ENCODE peak calls at places on chromosomes 7 and 10, in five cellular contexts. P is tibial artery, E is HFF-Myc, V is cardiac muscle cell, Y is heart right ventricle. N is an unnamed sample.

GRCh38 chr7:151818674-151819519 is 58.0 kb downstream of the PRKAG2 start:
- DNase-seq in P (no peak), E (no peak), V (no peak), Y (no peak), N (no peak)

GRCh38 chr10:3137958-3138726 is 34.4 kb downstream of the PITRM1 start:
- DNase-seq in P (peak), E (no peak), V (no peak), Y (no peak), N (no peak)

GRCh38 chr7:51700593-51701215 is 384.1 kb upstream of the COBL start:
- DNase-seq in P (no peak), E (no peak), V (no peak), Y (no peak), N (no peak)

GRCh38 chr10:7583626-7584025 is 83.1 kb downstream of the ITIH5 start:
- DNase-seq in P (peak), E (no peak), V (no peak), Y (peak), N (no peak)

GRCh38 chr7:94289071-94289470 is 105.6 kb upstream of the COL1A2 start:
- DNase-seq in P (peak), E (peak), V (peak), Y (no peak), N (peak)

GRCh38 chr10:96390460-96390864 is 31.7 kb upstream of the OPALIN start:
- DNase-seq in P (peak), E (no peak), V (no peak), Y (peak), N (no peak)

GRCh38 chr10:42939237-42939636 is 137.6 kb upstream of the RET start:
- DNase-seq in P (no peak), E (no peak), V (no peak), Y (no peak), N (no peak)

GRCh38 chr7:23531794-23532489 is at the start of gene TRA2A:
- DNase-seq in P (peak), E (peak), V (peak), Y (peak), N (peak)

GRCh38 chr7:47317537-47317936 is 264.4 kb downstream of the TNS3 start:
- DNase-seq in P (no peak), E (no peak), V (no peak), Y (no peak), N (no peak)

GRCh38 chr7:47311891-47312290 is 270.0 kb downstream of the TNS3 start:
- DNase-seq in P (no peak), E (no peak), V (no peak), Y (no peak), N (no peak)

GRCh38 chr7:47314248-47314647 is 267.7 kb downstream of the TNS3 start:
- DNase-seq in P (no peak), E (no peak), V (no peak), Y (no peak), N (no peak)

GRCh38 chr7:47313564-47313963 is 268.3 kb downstream of the TNS3 start:
- DNase-seq in P (no peak), E (no peak), V (no peak), Y (no peak), N (no peak)

GRCh38 chr7:47314728-47315601 is 266.9 kb downstream of the TNS3 start:
- DNase-seq in P (no peak), E (no peak), V (peak), Y (peak), N (no peak)
- H3K4me3 ChIP-seq in P (peak), E (no peak), V (no peak), Y (peak), N (no peak)

GRCh38 chr7:142506601-142507000 is 242.7 kb upstream of the PRSS1 start:
- DNase-seq in P (no peak), E (no peak), V (no peak), Y (no peak), N (no peak)
- H3K4me3 ChIP-seq in P (no peak), E (no peak), V (no peak), Y (no peak), N (no peak)

GRCh38 chr7:130917669-130918128 is 183.7 kb upstream of the KLF14 start:
- DNase-seq in P (no peak), E (no peak), V (no peak), Y (no peak), N (no peak)

GRCh38 chr7:130913721-130914588 is 179.9 kb upstream of the KLF14 start:
- DNase-seq in P (no peak), E (no peak), V (no peak), Y (no peak), N (no peak)

GRCh38 chr7:130912086-130912909 is 178.3 kb upstream of the KLF14 start:
- DNase-seq in P (no peak), E (no peak), V (no peak), Y (no peak), N (no peak)

GRCh38 chr7:130912910-130913720 is 179.1 kb upstream of the KLF14 start:
- DNase-seq in P (peak), E (peak), V (no peak), Y (peak), N (peak)

GRCh38 chr7:130914589-130915294 is 180.7 kb upstream of the KLF14 start:
- DNase-seq in P (no peak), E (no peak), V (no peak), Y (no peak), N (no peak)
- H3K4me3 ChIP-seq in P (no peak), E (peak), V (no peak), Y (no peak), N (no peak)

DNA sequence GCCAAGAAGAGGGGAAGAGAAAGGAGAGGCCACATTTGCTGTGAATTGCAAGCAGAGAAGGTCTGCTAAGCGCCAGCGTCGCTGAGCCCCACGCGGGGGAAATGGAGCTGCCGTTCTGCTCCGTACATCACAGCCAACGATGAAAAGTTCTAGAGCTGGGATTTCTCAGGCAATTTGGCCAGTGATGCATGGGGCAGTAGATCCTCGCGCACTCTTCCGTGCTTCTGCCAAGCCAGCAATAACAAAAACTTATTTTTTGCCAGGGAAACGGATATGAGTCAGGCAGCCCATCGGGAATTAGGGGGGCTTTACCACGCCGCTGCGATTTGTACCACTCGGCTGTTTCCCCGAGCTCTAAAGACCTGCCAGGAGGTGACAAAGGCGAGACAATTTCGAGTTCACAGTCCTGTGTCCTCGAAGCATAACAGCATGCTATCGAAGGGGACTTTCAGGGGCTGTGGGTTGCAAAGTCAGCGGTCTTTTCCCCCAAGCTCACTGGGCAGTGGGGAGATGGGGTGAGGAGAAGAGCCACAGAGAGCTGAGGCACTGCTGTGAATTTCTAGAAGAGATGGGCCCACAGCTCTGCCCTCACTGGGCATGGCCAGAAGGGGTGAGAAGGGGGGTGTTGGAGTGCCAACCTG is 30.0 kb upstream of the SLF2 start:
- DNase-seq in P (no peak), E (no peak), V (no peak), Y (no peak), N (no peak)
- H3K4me3 ChIP-seq in P (peak), E (no peak), V (no peak), Y (no peak), N (no peak)

N was measured in kidney epithelial cell.